ENCODE peak calls at places on chromosomes 7 and 10, in four cellular contexts. One of them, this sample, is unnamed.

GRCh38 chr7:82067628-82068264 is 297.9 kb upstream of the HGF start:
- DNase-seq in A549: no peak
- DNase-seq in CD4-positive, alpha-beta memory T cell: no peak
- DNase-seq in psoas muscle: no peak
- DNase-seq in this sample: no peak

GRCh38 chr10:78741541-78741940 is 327.2 kb upstream of the ZMIZ1 start:
- DNase-seq in A549: no peak
- DNase-seq in CD4-positive, alpha-beta memory T cell: no peak
- DNase-seq in psoas muscle: no peak
- DNase-seq in this sample: peak; percentile 48

GRCh38 chr10:69335063-69335587 is 56.8 kb downstream of the HK1 start:
- DNase-seq in A549: no peak
- DNase-seq in CD4-positive, alpha-beta memory T cell: peak; percentile 26
- DNase-seq in psoas muscle: peak; percentile 51
- DNase-seq in this sample: no peak

GRCh38 chr7:47428780-47429472 is 153.0 kb downstream of the TNS3 start:
- DNase-seq in A549: no peak
- DNase-seq in CD4-positive, alpha-beta memory T cell: no peak
- DNase-seq in psoas muscle: no peak
- DNase-seq in this sample: no peak

GRCh38 chr7:77679608-77680007 is 16.7 kb upstream of the RSBN1L start:
- DNase-seq in A549: no peak
- DNase-seq in CD4-positive, alpha-beta memory T cell: no peak
- DNase-seq in psoas muscle: no peak
- DNase-seq in this sample: no peak

GRCh38 chr10:110802090-110802489 is 69.6 kb upstream of the PDCD4 start:
- DNase-seq in A549: no peak
- DNase-seq in CD4-positive, alpha-beta memory T cell: no peak
- DNase-seq in psoas muscle: no peak
- DNase-seq in this sample: peak; percentile 54

GRCh38 chr7:129530881-129531391 is 28.6 kb downstream of the SMKR1 start:
- DNase-seq in A549: peak; percentile 36
- DNase-seq in CD4-positive, alpha-beta memory T cell: no peak
- DNase-seq in psoas muscle: no peak
- DNase-seq in this sample: no peak

GRCh38 chr10:93413252-93413689 is 68.9 kb downstream of the MYOF start:
- DNase-seq in A549: no peak
- DNase-seq in CD4-positive, alpha-beta memory T cell: peak; percentile 66
- DNase-seq in psoas muscle: no peak
- DNase-seq in this sample: no peak

GRCh38 chr7:151059362-151060112 is at the start of gene SLC4A2:
- DNase-seq in A549: peak; percentile 90
- DNase-seq in CD4-positive, alpha-beta memory T cell: peak; percentile 60
- DNase-seq in psoas muscle: peak; percentile 88
- DNase-seq in this sample: peak; percentile 75

GRCh38 chr7:22316914-22317313 is 40.0 kb downstream of the RAPGEF5 start:
- DNase-seq in A549: no peak
- DNase-seq in CD4-positive, alpha-beta memory T cell: no peak
- DNase-seq in psoas muscle: no peak
- DNase-seq in this sample: no peak

DNA sequence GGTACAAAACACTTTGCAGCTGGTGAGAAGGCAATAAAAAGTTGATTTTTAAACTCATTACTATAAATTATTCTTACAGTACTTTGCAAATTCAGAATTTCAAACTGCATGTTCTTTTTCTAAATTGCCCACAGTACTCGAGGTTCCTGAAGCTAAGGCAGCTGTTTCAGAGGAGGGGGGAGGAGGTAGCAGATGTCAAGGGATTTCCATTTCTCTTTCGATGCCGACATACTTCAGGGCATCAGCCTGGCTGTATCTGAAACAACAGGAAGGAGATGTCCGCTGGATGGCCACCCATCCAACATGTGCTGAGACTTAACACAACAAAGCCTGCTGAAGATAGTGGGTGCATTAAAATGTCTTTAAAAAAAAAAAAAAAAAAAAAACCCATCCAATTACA is 76.6 kb downstream of the EZH2 start:
- DNase-seq in A549: no peak
- DNase-seq in CD4-positive, alpha-beta memory T cell: no peak
- DNase-seq in psoas muscle: no peak
- DNase-seq in this sample: no peak
- H3K27ac ChIP-seq in A549: no peak overlapping the region
- H3K27ac ChIP-seq in CD4-positive, alpha-beta memory T cell: no peak overlapping the region
- H3K27ac ChIP-seq in psoas muscle: no peak overlapping the region
- H3K27ac ChIP-seq in this sample: no peak overlapping the region

GRCh38 chr10:71863203-71863602 is 12.2 kb upstream of the PSAP start:
- DNase-seq in A549: no peak
- DNase-seq in CD4-positive, alpha-beta memory T cell: no peak
- DNase-seq in psoas muscle: no peak
- DNase-seq in this sample: no peak

GRCh38 chr10:71864861-71865473 is 13.9 kb upstream of the PSAP start:
- DNase-seq in A549: no peak
- DNase-seq in CD4-positive, alpha-beta memory T cell: no peak
- DNase-seq in psoas muscle: no peak
- DNase-seq in this sample: no peak

GRCh38 chr10:71856619-71857018 is 5.6 kb upstream of the PSAP start:
- DNase-seq in A549: no peak
- DNase-seq in CD4-positive, alpha-beta memory T cell: no peak
- DNase-seq in psoas muscle: no peak
- DNase-seq in this sample: no peak

GRCh38 chr10:71857934-71858890 is 7.2 kb upstream of the PSAP start:
- DNase-seq in A549: no peak
- DNase-seq in CD4-positive, alpha-beta memory T cell: no peak
- DNase-seq in psoas muscle: peak; percentile 56
- DNase-seq in this sample: no peak

DNA sequence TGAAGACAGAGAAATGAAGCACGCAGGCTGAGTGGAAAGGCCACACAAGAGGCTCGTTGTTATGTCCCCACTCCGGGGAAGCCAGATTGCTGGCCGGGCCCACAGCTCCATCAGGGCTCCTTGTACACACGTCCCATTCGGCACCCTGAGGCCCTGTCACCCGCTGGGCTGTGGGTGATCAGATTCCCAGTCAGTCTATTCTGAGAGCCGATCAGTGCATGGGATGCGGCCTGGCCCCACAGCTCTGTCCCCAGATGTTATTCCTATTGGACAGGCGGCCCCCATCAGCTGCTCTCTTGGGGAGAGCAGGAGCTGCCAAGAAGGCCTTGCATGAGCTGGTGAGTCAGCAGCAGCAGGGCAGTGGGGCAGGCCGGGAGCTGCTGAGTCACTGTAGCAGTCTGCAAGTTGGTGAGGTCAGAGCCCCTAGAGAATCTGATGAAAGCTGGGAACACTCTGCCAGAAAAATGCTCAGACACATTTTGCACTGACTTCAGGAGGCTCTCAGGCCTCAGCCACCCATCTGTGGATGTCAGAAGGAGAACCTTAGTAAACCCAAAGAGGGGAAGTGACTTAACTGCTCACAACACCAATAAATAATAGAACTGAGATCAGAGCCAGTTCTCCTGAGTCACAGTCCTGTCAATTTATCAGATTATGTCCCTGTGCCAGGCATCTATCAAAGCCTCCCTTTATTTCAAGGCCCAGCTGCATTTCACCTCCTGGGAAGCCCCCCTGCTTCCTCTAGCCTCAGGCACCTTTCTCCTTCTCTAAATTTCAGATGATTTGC is 9.4 kb upstream of the PSAP start:
- DNase-seq in A549: peak; percentile 95
- DNase-seq in CD4-positive, alpha-beta memory T cell: no peak
- DNase-seq in psoas muscle: peak; percentile 96
- DNase-seq in this sample: peak; percentile 77
- H3K4me3 ChIP-seq in A549: no peak overlapping the region
- H3K4me3 ChIP-seq in CD4-positive, alpha-beta memory T cell: no peak overlapping the region
- H3K4me3 ChIP-seq in psoas muscle: peak overlapping the region; percentile 17
- H3K4me3 ChIP-seq in this sample: no peak overlapping the region

GRCh38 chr7:2325028-2325625 is 10.9 kb upstream of the SNX8 start:
- DNase-seq in A549: no peak
- DNase-seq in CD4-positive, alpha-beta memory T cell: no peak
- DNase-seq in psoas muscle: no peak
- DNase-seq in this sample: no peak
- H3K27ac ChIP-seq in A549: no peak overlapping the region
- H3K27ac ChIP-seq in CD4-positive, alpha-beta memory T cell: no peak overlapping the region
- H3K27ac ChIP-seq in psoas muscle: no peak overlapping the region
- H3K27ac ChIP-seq in this sample: peak overlapping the region; percentile 21

DNA sequence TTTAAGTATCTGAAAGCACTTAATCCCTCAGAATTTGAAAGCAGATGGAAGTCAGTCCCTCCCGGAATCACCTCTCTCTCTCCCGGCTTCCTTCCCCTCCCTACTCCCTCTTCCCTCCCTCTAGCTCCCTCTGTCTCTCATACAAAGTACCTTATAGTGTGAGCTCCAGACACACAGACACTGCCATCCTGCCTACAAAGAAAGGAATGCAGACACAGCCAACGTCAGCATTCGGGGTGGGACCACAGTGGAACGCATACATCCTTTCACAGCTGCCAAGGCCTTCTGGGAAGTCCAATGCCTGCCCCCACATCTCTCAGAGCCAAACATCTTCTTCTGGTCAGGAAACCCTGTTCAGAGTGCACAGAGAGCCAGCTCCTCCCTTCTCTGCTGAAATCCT is 9.3 kb downstream of the NOD1 start:
- DNase-seq in A549: peak; percentile 66
- DNase-seq in CD4-positive, alpha-beta memory T cell: no peak
- DNase-seq in psoas muscle: peak; percentile 79
- DNase-seq in this sample: peak; percentile 57
- H3K4me3 ChIP-seq in A549: no peak overlapping the region
- H3K4me3 ChIP-seq in CD4-positive, alpha-beta memory T cell: no peak overlapping the region
- H3K4me3 ChIP-seq in psoas muscle: peak overlapping the region; percentile 17
- H3K4me3 ChIP-seq in this sample: no peak overlapping the region

GRCh38 chr7:116538138-116538537 is 13.3 kb downstream of the CAV1 start:
- DNase-seq in A549: no peak
- DNase-seq in CD4-positive, alpha-beta memory T cell: no peak
- DNase-seq in psoas muscle: no peak
- DNase-seq in this sample: no peak
- H3K27ac ChIP-seq in A549: peak overlapping the region; percentile 0
- H3K27ac ChIP-seq in CD4-positive, alpha-beta memory T cell: no peak overlapping the region
- H3K27ac ChIP-seq in psoas muscle: no peak overlapping the region
- H3K27ac ChIP-seq in this sample: no peak overlapping the region

This sample was measured in body of pancreas.